ENCODE peak calls at places on chromosome 4, in nine cellular contexts. One of them, this sample, is unnamed.
A peak's percentile ranks its signal among the peaks of the same experiment; 100 is the strongest.

GRCh38 chr4:19693949-19694597 is 557.6 kb upstream of the SLIT2 start:
- DNase-seq in foreskin keratinocyte: no peak
- DNase-seq in aorta: no peak
- DNase-seq in uterus: peak; percentile 28
- DNase-seq in heart left ventricle: peak; percentile 21
- DNase-seq in esophagus squamous epithelium: no peak
- DNase-seq in tibial nerve: peak; percentile 4
- DNase-seq in mesendoderm: peak; percentile 25
- DNase-seq in hepatocyte: no peak
- DNase-seq in this sample: no peak

GRCh38 chr4:144906181-144906895 is 191.7 kb downstream of the ANAPC10 start:
- DNase-seq in mesendoderm: no peak
- DNase-seq in aorta: no peak
- DNase-seq in hepatocyte: peak; percentile 14
- DNase-seq in uterus: no peak
- DNase-seq in heart left ventricle: no peak
- DNase-seq in tibial nerve: peak; percentile 13
- DNase-seq in esophagus squamous epithelium: no peak
- DNase-seq in foreskin keratinocyte: peak; percentile 86
- DNase-seq in this sample: no peak

GRCh38 chr4:3235581-3235980 is 13.4 kb upstream of the MSANTD1 start:
- DNase-seq in foreskin keratinocyte: no peak
- DNase-seq in aorta: no peak
- DNase-seq in mesendoderm: no peak
- DNase-seq in heart left ventricle: no peak
- DNase-seq in esophagus squamous epithelium: no peak
- DNase-seq in tibial nerve: no peak
- DNase-seq in hepatocyte: no peak
- DNase-seq in uterus: no peak
- DNase-seq in this sample: peak; percentile 43

GRCh38 chr4:182552948-182553347 is 309.7 kb downstream of the TENM3 start:
- DNase-seq in foreskin keratinocyte: no peak
- DNase-seq in heart left ventricle: no peak
- DNase-seq in aorta: no peak
- DNase-seq in tibial nerve: no peak
- DNase-seq in mesendoderm: no peak
- DNase-seq in esophagus squamous epithelium: no peak
- DNase-seq in uterus: no peak
- DNase-seq in hepatocyte: no peak
- DNase-seq in this sample: no peak

GRCh38 chr4:39963656-39964055 is 14.1 kb downstream of the PDS5A start:
- DNase-seq in aorta: no peak
- DNase-seq in heart left ventricle: no peak
- DNase-seq in foreskin keratinocyte: no peak
- DNase-seq in tibial nerve: no peak
- DNase-seq in mesendoderm: no peak
- DNase-seq in hepatocyte: no peak
- DNase-seq in uterus: no peak
- DNase-seq in esophagus squamous epithelium: no peak
- DNase-seq in this sample: no peak

GRCh38 chr4:10085828-10086505 is 30.6 kb downstream of the WDR1 start:
- DNase-seq in uterus: no peak
- DNase-seq in foreskin keratinocyte: no peak
- DNase-seq in aorta: peak; percentile 58
- DNase-seq in hepatocyte: no peak
- DNase-seq in tibial nerve: no peak
- DNase-seq in esophagus squamous epithelium: no peak
- DNase-seq in heart left ventricle: no peak
- DNase-seq in mesendoderm: no peak
- DNase-seq in this sample: peak; percentile 65

GRCh38 chr4:81470456-81471327 is 1.0 kb downstream of the RASGEF1B start:
- DNase-seq in uterus: peak; percentile 25
- DNase-seq in esophagus squamous epithelium: peak; percentile 5
- DNase-seq in mesendoderm: peak; percentile 77
- DNase-seq in heart left ventricle: peak; percentile 59
- DNase-seq in tibial nerve: peak; percentile 69
- DNase-seq in foreskin keratinocyte: peak; percentile 20
- DNase-seq in hepatocyte: peak; percentile 57
- DNase-seq in aorta: peak; percentile 79
- DNase-seq in this sample: peak; percentile 58

GRCh38 chr4:6420972-6421371 is 51.4 kb downstream of the PPP2R2C start:
- DNase-seq in uterus: no peak
- DNase-seq in hepatocyte: no peak
- DNase-seq in aorta: peak; percentile 11
- DNase-seq in mesendoderm: peak; percentile 7
- DNase-seq in esophagus squamous epithelium: no peak
- DNase-seq in heart left ventricle: no peak
- DNase-seq in tibial nerve: no peak
- DNase-seq in foreskin keratinocyte: no peak
- DNase-seq in this sample: no peak

GRCh38 chr4:5772528-5773270 is 61.7 kb downstream of the EVC start:
- DNase-seq in foreskin keratinocyte: no peak
- DNase-seq in heart left ventricle: no peak
- DNase-seq in tibial nerve: no peak
- DNase-seq in hepatocyte: no peak
- DNase-seq in esophagus squamous epithelium: no peak
- DNase-seq in mesendoderm: no peak
- DNase-seq in aorta: no peak
- DNase-seq in uterus: no peak
- DNase-seq in this sample: no peak

GRCh38 chr4:123359449-123360306 is 36.9 kb upstream of the SPRY1 start:
- DNase-seq in mesendoderm: no peak
- DNase-seq in uterus: no peak
- DNase-seq in aorta: no peak
- DNase-seq in tibial nerve: no peak
- DNase-seq in hepatocyte: no peak
- DNase-seq in heart left ventricle: no peak
- DNase-seq in foreskin keratinocyte: no peak
- DNase-seq in esophagus squamous epithelium: no peak
- DNase-seq in this sample: no peak

GRCh38 chr4:18398661-18399060 is 377.1 kb upstream of the LCORL start:
- DNase-seq in mesendoderm: no peak
- DNase-seq in uterus: no peak
- DNase-seq in esophagus squamous epithelium: no peak
- DNase-seq in foreskin keratinocyte: no peak
- DNase-seq in heart left ventricle: no peak
- DNase-seq in hepatocyte: no peak
- DNase-seq in tibial nerve: no peak
- DNase-seq in aorta: no peak
- DNase-seq in this sample: no peak

GRCh38 chr4:118265312-118266144 is 87.3 kb downstream of the PRSS12 start:
- DNase-seq in esophagus squamous epithelium: no peak
- DNase-seq in uterus: no peak
- DNase-seq in mesendoderm: no peak
- DNase-seq in hepatocyte: peak; percentile 31
- DNase-seq in aorta: peak; percentile 76
- DNase-seq in foreskin keratinocyte: peak; percentile 48
- DNase-seq in tibial nerve: no peak
- DNase-seq in heart left ventricle: no peak
- DNase-seq in this sample: no peak

GRCh38 chr4:71473541-71474240 is 134.9 kb downstream of the SLC4A4 start:
- DNase-seq in hepatocyte: no peak
- DNase-seq in esophagus squamous epithelium: no peak
- DNase-seq in tibial nerve: no peak
- DNase-seq in aorta: no peak
- DNase-seq in foreskin keratinocyte: no peak
- DNase-seq in uterus: no peak
- DNase-seq in heart left ventricle: no peak
- DNase-seq in mesendoderm: no peak
- DNase-seq in this sample: no peak

GRCh38 chr4:84578540-84579409 is 4.2 kb upstream of the CDS1 start:
- DNase-seq in mesendoderm: peak; percentile 76
- DNase-seq in tibial nerve: peak; percentile 17
- DNase-seq in aorta: no peak
- DNase-seq in uterus: no peak
- DNase-seq in esophagus squamous epithelium: no peak
- DNase-seq in foreskin keratinocyte: peak; percentile 57
- DNase-seq in hepatocyte: peak; percentile 62
- DNase-seq in heart left ventricle: no peak
- DNase-seq in this sample: no peak

GRCh38 chr4:70958681-70959080 is 34.8 kb upstream of the DCK start:
- DNase-seq in tibial nerve: no peak
- DNase-seq in uterus: no peak
- DNase-seq in hepatocyte: no peak
- DNase-seq in aorta: no peak
- DNase-seq in mesendoderm: no peak
- DNase-seq in esophagus squamous epithelium: no peak
- DNase-seq in foreskin keratinocyte: no peak
- DNase-seq in heart left ventricle: no peak
- DNase-seq in this sample: peak; percentile 89

GRCh38 chr4:19227701-19228100 is 1024.0 kb upstream of the SLIT2 start:
- DNase-seq in heart left ventricle: no peak
- DNase-seq in uterus: no peak
- DNase-seq in mesendoderm: no peak
- DNase-seq in foreskin keratinocyte: peak; percentile 62
- DNase-seq in esophagus squamous epithelium: no peak
- DNase-seq in hepatocyte: no peak
- DNase-seq in aorta: no peak
- DNase-seq in tibial nerve: no peak
- DNase-seq in this sample: no peak

DNA sequence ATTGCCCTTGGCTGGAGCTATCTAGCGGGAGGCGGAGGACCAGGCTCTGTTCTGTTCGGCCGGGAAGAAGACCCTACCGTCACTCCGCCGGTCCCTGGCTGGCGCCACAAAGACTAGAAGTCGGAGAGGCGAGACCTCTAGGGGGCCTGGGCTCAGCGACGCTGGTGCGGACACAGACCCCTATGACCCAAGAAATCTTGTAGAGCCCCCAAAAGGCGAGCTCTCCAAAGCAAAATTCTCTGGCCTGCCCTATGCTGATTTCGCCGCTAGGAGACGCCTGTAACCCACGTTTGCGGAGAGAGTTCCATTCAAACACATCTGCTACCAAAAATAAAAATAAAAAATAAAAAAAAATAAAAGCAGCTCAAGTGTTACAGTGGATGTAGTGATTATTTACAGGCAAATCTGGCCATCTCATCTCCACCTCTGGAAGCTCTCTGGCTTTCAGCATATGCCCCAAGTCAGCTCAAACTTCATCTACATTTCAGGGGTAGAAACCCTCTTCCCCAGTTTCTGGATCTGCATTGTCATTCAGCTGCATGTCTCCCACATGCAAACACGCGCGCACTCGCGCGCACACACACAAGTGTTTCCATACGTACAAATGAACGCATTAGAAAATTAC is 2.4 kb upstream of the PCDH10 start:
- DNase-seq in foreskin keratinocyte: peak; percentile 44
- DNase-seq in uterus: peak; percentile 44
- DNase-seq in heart left ventricle: no peak
- DNase-seq in mesendoderm: peak; percentile 93
- DNase-seq in aorta: peak; percentile 82
- DNase-seq in hepatocyte: peak; percentile 69
- DNase-seq in esophagus squamous epithelium: no peak
- DNase-seq in tibial nerve: no peak
- DNase-seq in this sample: peak; percentile 84
- H3K4me1 ChIP-seq in foreskin keratinocyte: no peaks in the 10 kb centered on the region
- H3K4me1 ChIP-seq in uterus: no peaks in the 10 kb centered on the region
- H3K4me1 ChIP-seq in heart left ventricle: peaks cover 45% of the 10 kb centered on the region
- H3K4me1 ChIP-seq in mesendoderm: no peaks in the 10 kb centered on the region
- H3K4me1 ChIP-seq in aorta: no peaks in the 10 kb centered on the region
- H3K4me1 ChIP-seq in hepatocyte: no peaks in the 10 kb centered on the region
- H3K4me1 ChIP-seq in esophagus squamous epithelium: peaks cover 33% of the 10 kb centered on the region
- H3K4me1 ChIP-seq in tibial nerve: no peaks in the 10 kb centered on the region
- H3K4me1 ChIP-seq in this sample: peaks cover 27% of the 10 kb centered on the region

GRCh38 chr4:109930469-109930868 is 17.8 kb downstream of the EGF start:
- DNase-seq in aorta: no peak
- DNase-seq in hepatocyte: no peak
- DNase-seq in foreskin keratinocyte: peak; percentile 47
- DNase-seq in uterus: no peak
- DNase-seq in mesendoderm: no peak
- DNase-seq in esophagus squamous epithelium: no peak
- DNase-seq in heart left ventricle: no peak
- DNase-seq in tibial nerve: no peak
- DNase-seq in this sample: no peak
- H3K27ac ChIP-seq in aorta: no peak overlapping the region
- H3K27ac ChIP-seq in hepatocyte: no peak overlapping the region
- H3K27ac ChIP-seq in foreskin keratinocyte: no peak overlapping the region
- H3K27ac ChIP-seq in uterus: no peak overlapping the region
- H3K27ac ChIP-seq in mesendoderm: peak overlapping the region; percentile 88
- H3K27ac ChIP-seq in esophagus squamous epithelium: no peak overlapping the region
- H3K27ac ChIP-seq in heart left ventricle: no peak overlapping the region
- H3K27ac ChIP-seq in tibial nerve: no peak overlapping the region
- H3K27ac ChIP-seq in this sample: no peak overlapping the region

DNA sequence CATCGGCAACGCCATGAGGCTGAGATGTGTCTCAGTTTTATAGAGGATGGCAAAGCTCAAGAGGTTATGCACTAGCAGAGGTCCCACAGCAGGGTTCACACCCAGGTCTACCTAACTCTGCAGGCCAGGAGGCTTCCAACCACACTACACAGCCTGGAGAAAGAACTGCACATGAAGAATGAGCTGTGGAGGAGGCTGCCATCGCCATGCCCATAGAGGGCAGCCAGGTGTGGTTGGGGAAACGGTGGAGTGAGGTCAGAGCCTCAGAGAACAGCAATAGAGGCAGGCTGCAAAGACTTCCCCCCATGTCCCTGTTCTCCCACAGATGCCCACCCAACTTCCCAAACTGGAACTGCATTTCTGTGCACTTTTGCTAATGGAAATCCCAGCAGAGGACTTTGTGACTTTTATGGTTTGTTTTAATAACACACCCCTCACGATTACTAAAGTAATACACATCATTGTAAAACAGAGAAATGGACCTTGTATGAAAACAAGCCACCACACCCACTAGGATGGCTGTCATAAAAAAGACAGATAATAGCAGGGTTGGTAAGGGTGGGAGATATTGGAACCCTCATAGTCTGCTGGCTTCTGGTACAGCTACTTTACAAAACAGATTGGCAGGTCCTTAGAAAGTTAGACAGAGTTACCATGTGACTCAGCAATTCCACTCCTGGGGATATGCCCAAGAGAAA is 58.9 kb upstream of the PROM1 start:
- DNase-seq in mesendoderm: no peak
- DNase-seq in uterus: no peak
- DNase-seq in tibial nerve: no peak
- DNase-seq in esophagus squamous epithelium: no peak
- DNase-seq in aorta: no peak
- DNase-seq in hepatocyte: no peak
- DNase-seq in foreskin keratinocyte: no peak
- DNase-seq in heart left ventricle: no peak
- DNase-seq in this sample: no peak
- H3K4me1 ChIP-seq in mesendoderm: no peaks in the 10 kb centered on the region
- H3K4me1 ChIP-seq in uterus: no peaks in the 10 kb centered on the region
- H3K4me1 ChIP-seq in tibial nerve: no peaks in the 10 kb centered on the region
- H3K4me1 ChIP-seq in esophagus squamous epithelium: no peaks in the 10 kb centered on the region
- H3K4me1 ChIP-seq in aorta: no peaks in the 10 kb centered on the region
- H3K4me1 ChIP-seq in hepatocyte: peaks cover 23% of the 10 kb centered on the region
- H3K4me1 ChIP-seq in foreskin keratinocyte: no peaks in the 10 kb centered on the region
- H3K4me1 ChIP-seq in heart left ventricle: peaks cover 3% of the 10 kb centered on the region
- H3K4me1 ChIP-seq in this sample: peaks cover 13% of the 10 kb centered on the region

DNA sequence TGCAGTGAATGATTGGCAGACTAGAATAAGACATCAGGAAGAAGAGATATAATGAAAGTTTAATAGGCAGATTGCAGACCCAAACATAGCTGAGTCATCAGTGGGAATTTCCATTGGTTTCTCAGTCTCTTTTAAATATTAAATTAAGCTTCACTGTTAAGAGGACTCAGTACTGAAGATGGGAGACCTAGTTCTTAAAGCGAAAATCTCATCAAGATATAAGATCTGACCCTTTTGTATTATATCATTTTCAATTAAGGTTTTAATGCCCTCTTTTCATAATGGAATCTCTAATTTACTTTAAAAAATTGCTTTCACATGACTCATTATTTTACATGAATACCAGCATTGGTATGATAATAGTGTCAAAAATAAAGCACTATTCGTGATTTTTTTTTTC is 168.9 kb upstream of the ATOH1 start:
- DNase-seq in esophagus squamous epithelium: no peak
- DNase-seq in foreskin keratinocyte: peak; percentile 56
- DNase-seq in hepatocyte: no peak
- DNase-seq in heart left ventricle: no peak
- DNase-seq in mesendoderm: no peak
- DNase-seq in tibial nerve: no peak
- DNase-seq in uterus: no peak
- DNase-seq in aorta: no peak
- DNase-seq in this sample: no peak
- H3K27ac ChIP-seq in esophagus squamous epithelium: no peak overlapping the region
- H3K27ac ChIP-seq in foreskin keratinocyte: no peak overlapping the region
- H3K27ac ChIP-seq in hepatocyte: no peak overlapping the region
- H3K27ac ChIP-seq in heart left ventricle: no peak overlapping the region
- H3K27ac ChIP-seq in mesendoderm: no peak overlapping the region
- H3K27ac ChIP-seq in tibial nerve: no peak overlapping the region
- H3K27ac ChIP-seq in uterus: no peak overlapping the region
- H3K27ac ChIP-seq in aorta: no peak overlapping the region
- H3K27ac ChIP-seq in this sample: no peak overlapping the region

This sample was measured in osteoblast.